ENCODE peak calls at places on chromosome 1, in five cellular contexts. W is brain pericyte; Y is activated naive CD4-positive, alpha-beta T cell; Z is amniotic stem cell; S is neuronal stem cell. G is an unnamed sample.

GRCh38 chr1:38129473-38129872 is 82.9 kb upstream of the POU3F1 start:
- DNase-seq in S (no peak), W (no peak), Y (no peak), Z (no peak), G (no peak)

GRCh38 chr1:246320286-246320685 is 186.8 kb downstream of the SMYD3 start:
- DNase-seq in W (no peak), S (no peak), Z (no peak), Y (no peak), G (no peak)

GRCh38 chr1:91884459-91885290 is 1.3 kb downstream of the TGFBR3 start:
- DNase-seq in W (peak; percentile 13), S (peak; percentile 20), Z (no peak), Y (no peak), G (no peak)

GRCh38 chr1:39063191-39063590 is 37.0 kb downstream of the NDUFS5 start:
- DNase-seq in Y (no peak), Z (no peak), S (no peak), W (no peak), G (no peak)

GRCh38 chr1:164515221-164515620 is 43.8 kb upstream of the PBX1 start:
- DNase-seq in W (no peak), Z (no peak), Y (no peak), S (no peak), G (no peak)

GRCh38 chr1:227731696-227732585 is 3.2 kb downstream of the JMJD4 start:
- DNase-seq in W (no peak), Y (no peak), Z (no peak), S (no peak), G (no peak)

GRCh38 chr1:54460861-54461382 is 54.7 kb upstream of the SSBP3 start:
- DNase-seq in Y (no peak), S (no peak), W (no peak), Z (no peak), G (no peak)

GRCh38 chr1:240562111-240562590 is 49.8 kb downstream of the GREM2 start:
- DNase-seq in Z (no peak), W (no peak), Y (no peak), S (no peak), G (no peak)

GRCh38 chr1:240682166-240682565 is 70.2 kb upstream of the GREM2 start:
- DNase-seq in W (no peak), Z (no peak), S (no peak), Y (no peak), G (no peak)

GRCh38 chr1:16375521-16376359 is 8.7 kb downstream of the SZRD1 start:
- DNase-seq in Y (no peak), Z (no peak), W (no peak), S (no peak), G (no peak)

GRCh38 chr1:42941640-42942330 is 16.9 kb downstream of the SLC2A1 start:
- DNase-seq in S (no peak), W (no peak), Y (no peak), Z (peak; percentile 88), G (peak; percentile 86)

GRCh38 chr1:228735871-228736586 is 750 bp downstream of the RHOU start:
- DNase-seq in W (no peak), Y (no peak), S (no peak), Z (no peak), G (no peak)

GRCh38 chr1:87956072-87956471 is 627.4 kb downstream of the LMO4 start:
- DNase-seq in Y (no peak), W (peak; percentile 13), Z (peak; percentile 83), S (peak; percentile 49), G (peak; percentile 80)

GRCh38 chr1:11860586-11860985 is 1.8 kb upstream of the NPPB start:
- DNase-seq in Y (no peak), W (no peak), Z (no peak), S (no peak), G (no peak)

GRCh38 chr1:89274431-89274857 is 1.8 kb upstream of the GBP5 start:
- DNase-seq in S (no peak), W (no peak), Y (no peak), Z (no peak), G (peak; percentile 27)

GRCh38 chr1:39266269-39266668 is 61.8 kb downstream of the MACF1 start:
- DNase-seq in Y (no peak), Z (no peak), S (no peak), W (no peak), G (no peak)

GRCh38 chr1:24762133-24762676 is 17.0 kb downstream of the CLIC4 start:
- DNase-seq in S (no peak), Z (no peak), W (no peak), Y (no peak), G (no peak)

GRCh38 chr1:224488806-224489584 is 54.4 kb upstream of the WDR26 start:
- DNase-seq in W (no peak), S (no peak), Z (no peak), Y (no peak), G (no peak)

GRCh38 chr1:17441993-17442357 is 2.5 kb upstream of the RCC2 start:
- DNase-seq in Y (no peak), Z (no peak), W (no peak), S (no peak), G (no peak)

GRCh38 chr1:160238408-160238807 is 23.9 kb downstream of the DCAF8 start:
- DNase-seq in W (no peak), Z (no peak), S (no peak), Y (no peak), G (no peak)

GRCh38 chr1:112529301-112529700 is 20.5 kb downstream of the WNT2B start:
- DNase-seq in Z (no peak), S (no peak), W (no peak), Y (no peak), G (no peak)

GRCh38 chr1:223374064-223374610 is 10.2 kb upstream of the SUSD4 start:
- DNase-seq in Z (no peak), Y (no peak), S (no peak), W (no peak), G (no peak)

GRCh38 chr1:147091801-147092200 is 80.5 kb downstream of the PRKAB2 start:
- DNase-seq in Y (no peak), S (no peak), W (no peak), Z (no peak), G (no peak)

GRCh38 chr1:226061793-226062557 is 541 bp upstream of the H3-3A start:
- DNase-seq in S (peak; percentile 83), W (no peak), Z (peak; percentile 35), Y (no peak), G (no peak)

GRCh38 chr1:6378096-6378746 is 15.3 kb downstream of the ACOT7 start:
- DNase-seq in Z (no peak), S (no peak), W (no peak), Y (no peak), G (no peak)

GRCh38 chr1:179031284-179031683 is 5.6 kb downstream of the FAM20B start:
- DNase-seq in S (no peak), Y (no peak), W (no peak), Z (no peak), G (no peak)

GRCh38 chr1:218459450-218459849 is 114.3 kb downstream of the TGFB2 start:
- DNase-seq in S (no peak), Z (no peak), Y (no peak), W (no peak), G (no peak)